ENCODE peak calls at places on chromosomes 1 and 21, in nine cellular contexts. One of them, this sample, is unnamed.

GRCh38 chr1:46717654-46718053 is 1.3 kb downstream of the EFCAB14 start:
- DNase-seq in glutamatergic neuron: no peak
- DNase-seq in D341Med: no peak
- DNase-seq in nephron progenitor cell: no peak
- DNase-seq in Kasumi-1: no peak
- DNase-seq in IMR-90: no peak
- DNase-seq in stimulated activated CD8-positive, alpha-beta memory T cell treated with anti-CD3 and anti-CD28 coated beads, Interleukin-7, amount 100 ng/mL, for 1 hour: no peak
- DNase-seq in stimulated activated CD4-positive, alpha-beta T cell treated with anti-CD3 and anti-CD28 coated beads, Interleukin-12 subunit alpha, Interleukin-12 subunit beta, amount 100 ng/mL, for 4 hours: no peak
- DNase-seq in uterus: no peak
- DNase-seq in this sample: no peak

GRCh38 chr1:21594935-21595897 is 73.9 kb downstream of the RAP1GAP start:
- DNase-seq in stimulated activated CD8-positive, alpha-beta memory T cell treated with anti-CD3 and anti-CD28 coated beads, Interleukin-7, amount 100 ng/mL, for 1 hour: no peak
- DNase-seq in Kasumi-1: peak
- DNase-seq in nephron progenitor cell: peak
- DNase-seq in uterus: no peak
- DNase-seq in glutamatergic neuron: peak
- DNase-seq in D341Med: peak
- DNase-seq in stimulated activated CD4-positive, alpha-beta T cell treated with anti-CD3 and anti-CD28 coated beads, Interleukin-12 subunit alpha, Interleukin-12 subunit beta, amount 100 ng/mL, for 4 hours: peak
- DNase-seq in IMR-90: peak
- DNase-seq in this sample: peak

GRCh38 chr1:50704126-50704525 is 255.9 kb downstream of the FAF1 start:
- DNase-seq in glutamatergic neuron: no peak
- DNase-seq in stimulated activated CD8-positive, alpha-beta memory T cell treated with anti-CD3 and anti-CD28 coated beads, Interleukin-7, amount 100 ng/mL, for 1 hour: no peak
- DNase-seq in uterus: no peak
- DNase-seq in Kasumi-1: peak
- DNase-seq in nephron progenitor cell: peak
- DNase-seq in D341Med: peak
- DNase-seq in stimulated activated CD4-positive, alpha-beta T cell treated with anti-CD3 and anti-CD28 coated beads, Interleukin-12 subunit alpha, Interleukin-12 subunit beta, amount 100 ng/mL, for 4 hours: no peak
- DNase-seq in IMR-90: peak
- DNase-seq in this sample: peak

GRCh38 chr1:234919061-234919755 is 209.4 kb downstream of the TOMM20 start:
- DNase-seq in D341Med: no peak
- DNase-seq in nephron progenitor cell: peak
- DNase-seq in stimulated activated CD8-positive, alpha-beta memory T cell treated with anti-CD3 and anti-CD28 coated beads, Interleukin-7, amount 100 ng/mL, for 1 hour: no peak
- DNase-seq in IMR-90: no peak
- DNase-seq in glutamatergic neuron: no peak
- DNase-seq in stimulated activated CD4-positive, alpha-beta T cell treated with anti-CD3 and anti-CD28 coated beads, Interleukin-12 subunit alpha, Interleukin-12 subunit beta, amount 100 ng/mL, for 4 hours: no peak
- DNase-seq in Kasumi-1: no peak
- DNase-seq in uterus: peak
- DNase-seq in this sample: no peak

GRCh38 chr1:118093017-118093416 is 92.0 kb downstream of the SPAG17 start:
- DNase-seq in stimulated activated CD8-positive, alpha-beta memory T cell treated with anti-CD3 and anti-CD28 coated beads, Interleukin-7, amount 100 ng/mL, for 1 hour: no peak
- DNase-seq in nephron progenitor cell: no peak
- DNase-seq in stimulated activated CD4-positive, alpha-beta T cell treated with anti-CD3 and anti-CD28 coated beads, Interleukin-12 subunit alpha, Interleukin-12 subunit beta, amount 100 ng/mL, for 4 hours: no peak
- DNase-seq in glutamatergic neuron: no peak
- DNase-seq in D341Med: no peak
- DNase-seq in uterus: no peak
- DNase-seq in Kasumi-1: no peak
- DNase-seq in IMR-90: no peak
- DNase-seq in this sample: no peak

GRCh38 chr1:181043025-181043880 is 9.5 kb downstream of the MR1 start:
- DNase-seq in Kasumi-1: peak
- DNase-seq in glutamatergic neuron: no peak
- DNase-seq in D341Med: no peak
- DNase-seq in stimulated activated CD4-positive, alpha-beta T cell treated with anti-CD3 and anti-CD28 coated beads, Interleukin-12 subunit alpha, Interleukin-12 subunit beta, amount 100 ng/mL, for 4 hours: no peak
- DNase-seq in stimulated activated CD8-positive, alpha-beta memory T cell treated with anti-CD3 and anti-CD28 coated beads, Interleukin-7, amount 100 ng/mL, for 1 hour: no peak
- DNase-seq in nephron progenitor cell: no peak
- DNase-seq in uterus: no peak
- DNase-seq in IMR-90: peak
- DNase-seq in this sample: no peak

GRCh38 chr1:31005198-31005597 is 60.3 kb downstream of the PUM1 start:
- DNase-seq in uterus: no peak
- DNase-seq in stimulated activated CD4-positive, alpha-beta T cell treated with anti-CD3 and anti-CD28 coated beads, Interleukin-12 subunit alpha, Interleukin-12 subunit beta, amount 100 ng/mL, for 4 hours: no peak
- DNase-seq in stimulated activated CD8-positive, alpha-beta memory T cell treated with anti-CD3 and anti-CD28 coated beads, Interleukin-7, amount 100 ng/mL, for 1 hour: no peak
- DNase-seq in nephron progenitor cell: no peak
- DNase-seq in D341Med: no peak
- DNase-seq in Kasumi-1: no peak
- DNase-seq in glutamatergic neuron: no peak
- DNase-seq in IMR-90: no peak
- DNase-seq in this sample: no peak

GRCh38 chr1:177131723-177132122 is 32.8 kb downstream of the ASTN1 start:
- DNase-seq in glutamatergic neuron: no peak
- DNase-seq in Kasumi-1: no peak
- DNase-seq in nephron progenitor cell: no peak
- DNase-seq in D341Med: no peak
- DNase-seq in stimulated activated CD4-positive, alpha-beta T cell treated with anti-CD3 and anti-CD28 coated beads, Interleukin-12 subunit alpha, Interleukin-12 subunit beta, amount 100 ng/mL, for 4 hours: no peak
- DNase-seq in uterus: no peak
- DNase-seq in IMR-90: no peak
- DNase-seq in stimulated activated CD8-positive, alpha-beta memory T cell treated with anti-CD3 and anti-CD28 coated beads, Interleukin-7, amount 100 ng/mL, for 1 hour: no peak
- DNase-seq in this sample: no peak

GRCh38 chr1:90694846-90695245 is 22.3 kb downstream of the BARHL2 start:
- DNase-seq in glutamatergic neuron: no peak
- DNase-seq in Kasumi-1: no peak
- DNase-seq in stimulated activated CD4-positive, alpha-beta T cell treated with anti-CD3 and anti-CD28 coated beads, Interleukin-12 subunit alpha, Interleukin-12 subunit beta, amount 100 ng/mL, for 4 hours: no peak
- DNase-seq in D341Med: no peak
- DNase-seq in nephron progenitor cell: no peak
- DNase-seq in stimulated activated CD8-positive, alpha-beta memory T cell treated with anti-CD3 and anti-CD28 coated beads, Interleukin-7, amount 100 ng/mL, for 1 hour: no peak
- DNase-seq in uterus: no peak
- DNase-seq in IMR-90: no peak
- DNase-seq in this sample: no peak

GRCh38 chr1:75203415-75204277 is 69.5 kb downstream of the LHX8 start:
- DNase-seq in glutamatergic neuron: no peak
- DNase-seq in nephron progenitor cell: peak
- DNase-seq in stimulated activated CD8-positive, alpha-beta memory T cell treated with anti-CD3 and anti-CD28 coated beads, Interleukin-7, amount 100 ng/mL, for 1 hour: no peak
- DNase-seq in IMR-90: peak
- DNase-seq in Kasumi-1: peak
- DNase-seq in stimulated activated CD4-positive, alpha-beta T cell treated with anti-CD3 and anti-CD28 coated beads, Interleukin-12 subunit alpha, Interleukin-12 subunit beta, amount 100 ng/mL, for 4 hours: no peak
- DNase-seq in D341Med: peak
- DNase-seq in uterus: no peak
- DNase-seq in this sample: no peak

GRCh38 chr1:234320549-234320948 is 52.7 kb upstream of the COA6 start:
- DNase-seq in glutamatergic neuron: no peak
- DNase-seq in stimulated activated CD4-positive, alpha-beta T cell treated with anti-CD3 and anti-CD28 coated beads, Interleukin-12 subunit alpha, Interleukin-12 subunit beta, amount 100 ng/mL, for 4 hours: no peak
- DNase-seq in IMR-90: no peak
- DNase-seq in D341Med: no peak
- DNase-seq in Kasumi-1: no peak
- DNase-seq in stimulated activated CD8-positive, alpha-beta memory T cell treated with anti-CD3 and anti-CD28 coated beads, Interleukin-7, amount 100 ng/mL, for 1 hour: no peak
- DNase-seq in nephron progenitor cell: no peak
- DNase-seq in uterus: no peak
- DNase-seq in this sample: no peak

GRCh38 chr21:34186119-34186719 is 112.8 kb downstream of the MRPS6 start:
- DNase-seq in glutamatergic neuron: no peak
- DNase-seq in Kasumi-1: no peak
- DNase-seq in stimulated activated CD4-positive, alpha-beta T cell treated with anti-CD3 and anti-CD28 coated beads, Interleukin-12 subunit alpha, Interleukin-12 subunit beta, amount 100 ng/mL, for 4 hours: no peak
- DNase-seq in D341Med: no peak
- DNase-seq in stimulated activated CD8-positive, alpha-beta memory T cell treated with anti-CD3 and anti-CD28 coated beads, Interleukin-7, amount 100 ng/mL, for 1 hour: no peak
- DNase-seq in uterus: no peak
- DNase-seq in nephron progenitor cell: no peak
- DNase-seq in IMR-90: no peak
- DNase-seq in this sample: no peak

GRCh38 chr1:187046293-187046692 is 217.5 kb downstream of the PLA2G4A start:
- DNase-seq in stimulated activated CD8-positive, alpha-beta memory T cell treated with anti-CD3 and anti-CD28 coated beads, Interleukin-7, amount 100 ng/mL, for 1 hour: no peak
- DNase-seq in glutamatergic neuron: no peak
- DNase-seq in D341Med: no peak
- DNase-seq in stimulated activated CD4-positive, alpha-beta T cell treated with anti-CD3 and anti-CD28 coated beads, Interleukin-12 subunit alpha, Interleukin-12 subunit beta, amount 100 ng/mL, for 4 hours: no peak
- DNase-seq in uterus: no peak
- DNase-seq in IMR-90: no peak
- DNase-seq in Kasumi-1: no peak
- DNase-seq in nephron progenitor cell: no peak
- DNase-seq in this sample: no peak

GRCh38 chr1:12052008-12052573 is 11.0 kb upstream of the TNFRSF8 start:
- DNase-seq in stimulated activated CD4-positive, alpha-beta T cell treated with anti-CD3 and anti-CD28 coated beads, Interleukin-12 subunit alpha, Interleukin-12 subunit beta, amount 100 ng/mL, for 4 hours: no peak
- DNase-seq in stimulated activated CD8-positive, alpha-beta memory T cell treated with anti-CD3 and anti-CD28 coated beads, Interleukin-7, amount 100 ng/mL, for 1 hour: no peak
- DNase-seq in D341Med: no peak
- DNase-seq in nephron progenitor cell: peak
- DNase-seq in IMR-90: peak
- DNase-seq in Kasumi-1: peak
- DNase-seq in glutamatergic neuron: no peak
- DNase-seq in uterus: peak
- DNase-seq in this sample: peak

GRCh38 chr1:22291926-22292788 is 149.3 kb upstream of the WNT4 start:
- DNase-seq in stimulated activated CD4-positive, alpha-beta T cell treated with anti-CD3 and anti-CD28 coated beads, Interleukin-12 subunit alpha, Interleukin-12 subunit beta, amount 100 ng/mL, for 4 hours: no peak
- DNase-seq in IMR-90: no peak
- DNase-seq in uterus: no peak
- DNase-seq in stimulated activated CD8-positive, alpha-beta memory T cell treated with anti-CD3 and anti-CD28 coated beads, Interleukin-7, amount 100 ng/mL, for 1 hour: no peak
- DNase-seq in glutamatergic neuron: no peak
- DNase-seq in Kasumi-1: no peak
- DNase-seq in nephron progenitor cell: no peak
- DNase-seq in D341Med: peak
- DNase-seq in this sample: no peak

GRCh38 chr1:89689234-89689633 is 56.3 kb downstream of the LRRC8C start:
- DNase-seq in Kasumi-1: no peak
- DNase-seq in IMR-90: no peak
- DNase-seq in glutamatergic neuron: no peak
- DNase-seq in nephron progenitor cell: no peak
- DNase-seq in stimulated activated CD8-positive, alpha-beta memory T cell treated with anti-CD3 and anti-CD28 coated beads, Interleukin-7, amount 100 ng/mL, for 1 hour: no peak
- DNase-seq in uterus: no peak
- DNase-seq in D341Med: no peak
- DNase-seq in stimulated activated CD4-positive, alpha-beta T cell treated with anti-CD3 and anti-CD28 coated beads, Interleukin-12 subunit alpha, Interleukin-12 subunit beta, amount 100 ng/mL, for 4 hours: no peak
- DNase-seq in this sample: no peak

This sample was measured in GM12892.